ENCODE peak calls at places on chromosome 10, in four cellular contexts. One of them, this sample, is unnamed.

GRCh38 chr10:80408198-80409085 is at the start of gene PRXL2A:
- DNase-seq in activated T-cell treated with anti-CD3 and anti-CD28 coated beads for 1 hour: peak; percentile 71
- DNase-seq in stimulated activated CD8-positive, alpha-beta memory T cell treated with anti-CD3 and anti-CD28 coated beads, Interleukin-2, amount 100 ng/mL, for 48 hours: peak; percentile 82
- DNase-seq in Right ventricle myocardium superior: peak; percentile 93
- DNase-seq in this sample: no peak

GRCh38 chr10:20622522-20623270 is 274.4 kb downstream of the NEBL start:
- DNase-seq in activated T-cell treated with anti-CD3 and anti-CD28 coated beads for 1 hour: no peak
- DNase-seq in stimulated activated CD8-positive, alpha-beta memory T cell treated with anti-CD3 and anti-CD28 coated beads, Interleukin-2, amount 100 ng/mL, for 48 hours: no peak
- DNase-seq in Right ventricle myocardium superior: no peak
- DNase-seq in this sample: peak; percentile 68

GRCh38 chr10:104254493-104255243 is at the start of gene GSTO1:
- DNase-seq in activated T-cell treated with anti-CD3 and anti-CD28 coated beads for 1 hour: peak; percentile 30
- DNase-seq in stimulated activated CD8-positive, alpha-beta memory T cell treated with anti-CD3 and anti-CD28 coated beads, Interleukin-2, amount 100 ng/mL, for 48 hours: peak; percentile 47
- DNase-seq in Right ventricle myocardium superior: peak; percentile 92
- DNase-seq in this sample: peak; percentile 55

GRCh38 chr10:33307835-33308234 is 26.6 kb downstream of the NRP1 start:
- DNase-seq in activated T-cell treated with anti-CD3 and anti-CD28 coated beads for 1 hour: no peak
- DNase-seq in stimulated activated CD8-positive, alpha-beta memory T cell treated with anti-CD3 and anti-CD28 coated beads, Interleukin-2, amount 100 ng/mL, for 48 hours: no peak
- DNase-seq in Right ventricle myocardium superior: no peak
- DNase-seq in this sample: no peak

GRCh38 chr10:132434405-132435005 is 37.5 kb downstream of the PWWP2B start:
- DNase-seq in activated T-cell treated with anti-CD3 and anti-CD28 coated beads for 1 hour: peak; percentile 35
- DNase-seq in stimulated activated CD8-positive, alpha-beta memory T cell treated with anti-CD3 and anti-CD28 coated beads, Interleukin-2, amount 100 ng/mL, for 48 hours: peak; percentile 43
- DNase-seq in Right ventricle myocardium superior: peak; percentile 83
- DNase-seq in this sample: no peak

GRCh38 chr10:12535656-12536055 is 186.3 kb downstream of the CAMK1D start:
- DNase-seq in activated T-cell treated with anti-CD3 and anti-CD28 coated beads for 1 hour: no peak
- DNase-seq in stimulated activated CD8-positive, alpha-beta memory T cell treated with anti-CD3 and anti-CD28 coated beads, Interleukin-2, amount 100 ng/mL, for 48 hours: no peak
- DNase-seq in Right ventricle myocardium superior: no peak
- DNase-seq in this sample: no peak

GRCh38 chr10:14050598-14050997 is 280.1 kb downstream of the FRMD4A start:
- DNase-seq in activated T-cell treated with anti-CD3 and anti-CD28 coated beads for 1 hour: no peak
- DNase-seq in stimulated activated CD8-positive, alpha-beta memory T cell treated with anti-CD3 and anti-CD28 coated beads, Interleukin-2, amount 100 ng/mL, for 48 hours: no peak
- DNase-seq in Right ventricle myocardium superior: no peak
- DNase-seq in this sample: no peak

GRCh38 chr10:2592533-2592932 is 474.8 kb upstream of the PFKP start:
- DNase-seq in activated T-cell treated with anti-CD3 and anti-CD28 coated beads for 1 hour: no peak
- DNase-seq in stimulated activated CD8-positive, alpha-beta memory T cell treated with anti-CD3 and anti-CD28 coated beads, Interleukin-2, amount 100 ng/mL, for 48 hours: no peak
- DNase-seq in Right ventricle myocardium superior: no peak
- DNase-seq in this sample: no peak

GRCh38 chr10:82564353-82565218 is 689.6 kb downstream of the NRG3 start:
- DNase-seq in activated T-cell treated with anti-CD3 and anti-CD28 coated beads for 1 hour: no peak
- DNase-seq in stimulated activated CD8-positive, alpha-beta memory T cell treated with anti-CD3 and anti-CD28 coated beads, Interleukin-2, amount 100 ng/mL, for 48 hours: no peak
- DNase-seq in Right ventricle myocardium superior: no peak
- DNase-seq in this sample: no peak

GRCh38 chr10:100803481-100803880 is 58.1 kb downstream of the PAX2 start:
- DNase-seq in activated T-cell treated with anti-CD3 and anti-CD28 coated beads for 1 hour: no peak
- DNase-seq in stimulated activated CD8-positive, alpha-beta memory T cell treated with anti-CD3 and anti-CD28 coated beads, Interleukin-2, amount 100 ng/mL, for 48 hours: no peak
- DNase-seq in Right ventricle myocardium superior: no peak
- DNase-seq in this sample: no peak

GRCh38 chr10:114304566-114305421 is 65.7 kb downstream of the VWA2 start:
- DNase-seq in activated T-cell treated with anti-CD3 and anti-CD28 coated beads for 1 hour: peak; percentile 52
- DNase-seq in stimulated activated CD8-positive, alpha-beta memory T cell treated with anti-CD3 and anti-CD28 coated beads, Interleukin-2, amount 100 ng/mL, for 48 hours: peak; percentile 55
- DNase-seq in Right ventricle myocardium superior: peak; percentile 62
- DNase-seq in this sample: no peak

GRCh38 chr10:75159519-75159918 is 48.1 kb downstream of the SAMD8 start:
- DNase-seq in activated T-cell treated with anti-CD3 and anti-CD28 coated beads for 1 hour: no peak
- DNase-seq in stimulated activated CD8-positive, alpha-beta memory T cell treated with anti-CD3 and anti-CD28 coated beads, Interleukin-2, amount 100 ng/mL, for 48 hours: no peak
- DNase-seq in Right ventricle myocardium superior: no peak
- DNase-seq in this sample: no peak